ENCODE peak calls at places on chromosomes 13 and 19, in eight cellular contexts. L is occipital lobe, C is RCC 7860, K is psoas muscle, T is pons, M is hippocampal formation, A is fibroblast of the aortic adventitia, Y is right lobe of liver. Z is an unnamed sample.

GRCh38 chr13:84574851-84575250 is 692.6 kb upstream of the SLITRK1 start:
- DNase-seq in L (no peak), C (no peak), K (no peak), T (peak), M (peak), A (peak), Y (no peak), Z (no peak)

GRCh38 chr13:52650731-52651130 is 1.9 kb upstream of the SUGT1 start:
- DNase-seq in L (no peak), C (no peak), K (no peak), T (no peak), M (no peak), A (no peak), Y (no peak), Z (no peak)

GRCh38 chr19:13411899-13412298 is 94.4 kb downstream of the CACNA1A start:
- DNase-seq in L (no peak), C (no peak), K (no peak), T (no peak), M (no peak), A (no peak), Y (no peak), Z (no peak)

GRCh38 chr13:112983428-112984196 is 14.6 kb downstream of the MCF2L start:
- DNase-seq in L (no peak), C (no peak), K (no peak), T (no peak), M (no peak), A (no peak), Y (no peak), Z (no peak)

GRCh38 chr19:7333198-7334118 is 15.3 kb upstream of the ARHGEF18 start:
- DNase-seq in L (no peak), C (no peak), K (no peak), T (no peak), M (no peak), A (peak), Y (no peak), Z (no peak)

GRCh38 chr19:34274827-34275625 is 20.7 kb downstream of the GARRE1 start:
- DNase-seq in L (no peak), C (no peak), K (no peak), T (no peak), M (no peak), A (peak), Y (no peak), Z (no peak)

GRCh38 chr19:42247631-42248199 is 5.3 kb upstream of the GSK3A start:
- DNase-seq in L (no peak), C (no peak), K (no peak), T (no peak), M (no peak), A (no peak), Y (no peak), Z (no peak)

GRCh38 chr13:90640976-90641375 is 706.5 kb upstream of the MIR17HG start:
- DNase-seq in L (no peak), C (no peak), K (no peak), T (no peak), M (no peak), A (peak), Y (no peak), Z (no peak)

GRCh38 chr13:95833713-95834112 is 156.8 kb downstream of the DNAJC3 start:
- DNase-seq in L (no peak), C (no peak), K (no peak), T (peak), M (no peak), A (peak), Y (no peak), Z (no peak)

GRCh38 chr13:20908714-20909497 is 6.4 kb upstream of the XPO4 start:
- DNase-seq in L (no peak), C (no peak), K (no peak), T (no peak), M (no peak), A (no peak), Y (no peak), Z (no peak)

GRCh38 chr13:43286769-43287168 is 263.4 kb downstream of the DNAJC15 start:
- DNase-seq in L (no peak), C (no peak), K (no peak), T (no peak), M (no peak), A (no peak), Y (no peak), Z (no peak)

GRCh38 chr19:16369664-16370576 is 45.3 kb downstream of the KLF2 start:
- DNase-seq in L (no peak), C (no peak), K (no peak), T (no peak), M (no peak), A (no peak), Y (no peak), Z (no peak)

GRCh38 chr13:113765241-113765910 is 6.3 kb downstream of the TMEM255B start:
- DNase-seq in L (no peak), C (no peak), K (no peak), T (no peak), M (no peak), A (no peak), Y (no peak), Z (no peak)

GRCh38 chr13:109628251-109628699 is 158.1 kb downstream of the IRS2 start:
- DNase-seq in L (no peak), C (no peak), K (no peak), T (no peak), M (no peak), A (peak), Y (no peak), Z (no peak)

GRCh38 chr19:49761625-49762311 is 1.3 kb downstream of the TSKS start:
- DNase-seq in L (no peak), C (no peak), K (peak), T (no peak), M (no peak), A (peak), Y (no peak), Z (peak)

GRCh38 chr13:31267126-31267784 is 67.5 kb downstream of the B3GLCT start:
- DNase-seq in L (no peak), C (no peak), K (no peak), T (no peak), M (no peak), A (peak), Y (no peak), Z (no peak)